ENCODE peak calls at places on chromosomes 7 and 10, in six cellular contexts. Q is right lobe of liver, X is body of pancreas, O is stomach, S is tibial nerve, Y is thyroid gland. K is an unnamed sample.
A peak's percentile ranks its signal among the peaks of the same experiment; 100 is the strongest.

GRCh38 chr10:135601-136464 is 578 bp downstream of the ZMYND11 start:
- DNase-seq in S (peak; percentile 50), Y (peak; percentile 80), X (peak; percentile 78), Q (peak; percentile 76), O (peak; percentile 68), K (peak; percentile 79)

GRCh38 chr7:151251926-151252835 is 3.7 kb upstream of the SMARCD3 start:
- DNase-seq in S (peak; percentile 45), O (peak; percentile 70), Q (no peak), Y (peak; percentile 72), X (peak; percentile 78), K (peak; percentile 83)

GRCh38 chr7:110442386-110442837 is 648.5 kb upstream of the LRRN3 start:
- DNase-seq in Q (no peak), Y (peak; percentile 7), S (no peak), O (peak; percentile 31), X (peak; percentile 51), K (peak; percentile 15)

GRCh38 chr10:44706745-44707144 is 204.4 kb upstream of the TMEM72 start:
- DNase-seq in S (no peak), Q (no peak), O (no peak), X (no peak), Y (no peak), K (peak; percentile 36)

GRCh38 chr7:51034531-51035264 is 252.0 kb upstream of the GRB10 start:
- DNase-seq in X (peak; percentile 71), S (no peak), Q (no peak), Y (no peak), O (no peak), K (no peak)

GRCh38 chr10:129935861-129936140 is 28.3 kb downstream of the EBF3 start:
- DNase-seq in Y (no peak), O (no peak), Q (no peak), X (no peak), S (no peak), K (no peak)

GRCh38 chr7:149036676-149037075 is 8.4 kb upstream of the PDIA4 start:
- DNase-seq in X (no peak), Q (no peak), S (no peak), Y (no peak), O (no peak), K (no peak)

GRCh38 chr7:247166-247565 is 42.8 kb upstream of the FOXL3 start:
- DNase-seq in S (no peak), X (no peak), Y (no peak), O (no peak), Q (no peak), K (no peak)

GRCh38 chr10:59104186-59104585 is 72.3 kb upstream of the PHYHIPL start:
- DNase-seq in Q (no peak), Y (no peak), O (no peak), S (no peak), X (no peak), K (no peak)

GRCh38 chr10:71351087-71351486 is 32.0 kb downstream of the SLC29A3 start:
- DNase-seq in X (no peak), Y (no peak), O (no peak), S (no peak), Q (no peak), K (no peak)

GRCh38 chr7:134245253-134245652 is 71.5 kb downstream of the SLC35B4 start:
- DNase-seq in X (no peak), S (no peak), Y (no peak), Q (no peak), O (no peak), K (no peak)

GRCh38 chr7:353746-354325 is 63.9 kb downstream of the FOXL3 start:
- DNase-seq in X (no peak), O (no peak), S (no peak), Y (peak; percentile 20), Q (no peak), K (no peak)

GRCh38 chr7:150428671-150429451 is 21.6 kb upstream of the GIMAP8 start:
- DNase-seq in X (peak; percentile 60), O (no peak), Q (no peak), Y (peak; percentile 60), S (no peak), K (peak; percentile 89)

GRCh38 chr7:33774762-33775523 is 130.4 kb upstream of the BMPER start:
- DNase-seq in O (peak; percentile 53), S (peak; percentile 86), Y (peak; percentile 21), X (peak; percentile 40), Q (no peak), K (no peak)

GRCh38 chr7:18573410-18574234 is 78.1 kb downstream of the HDAC9 start:
- DNase-seq in Y (no peak), X (no peak), Q (no peak), S (no peak), O (no peak), K (no peak)

GRCh38 chr10:69317175-69318086 is 39.1 kb downstream of the HK1 start:
- DNase-seq in S (no peak), Q (no peak), Y (no peak), X (no peak), O (no peak), K (no peak)

GRCh38 chr10:69315100-69315542 is 36.8 kb downstream of the HK1 start:
- DNase-seq in Q (no peak), Y (no peak), O (no peak), S (no peak), X (no peak), K (no peak)

GRCh38 chr10:69316313-69317059 is 38.2 kb downstream of the HK1 start:
- DNase-seq in O (no peak), Y (peak; percentile 11), X (no peak), S (peak; percentile 73), Q (no peak), K (peak; percentile 87)

GRCh38 chr10:69318087-69318996 is 40.0 kb downstream of the HK1 start:
- DNase-seq in Q (peak; percentile 91), S (peak; percentile 70), O (peak; percentile 93), Y (peak; percentile 91), X (peak; percentile 91), K (peak; percentile 92)

DNA sequence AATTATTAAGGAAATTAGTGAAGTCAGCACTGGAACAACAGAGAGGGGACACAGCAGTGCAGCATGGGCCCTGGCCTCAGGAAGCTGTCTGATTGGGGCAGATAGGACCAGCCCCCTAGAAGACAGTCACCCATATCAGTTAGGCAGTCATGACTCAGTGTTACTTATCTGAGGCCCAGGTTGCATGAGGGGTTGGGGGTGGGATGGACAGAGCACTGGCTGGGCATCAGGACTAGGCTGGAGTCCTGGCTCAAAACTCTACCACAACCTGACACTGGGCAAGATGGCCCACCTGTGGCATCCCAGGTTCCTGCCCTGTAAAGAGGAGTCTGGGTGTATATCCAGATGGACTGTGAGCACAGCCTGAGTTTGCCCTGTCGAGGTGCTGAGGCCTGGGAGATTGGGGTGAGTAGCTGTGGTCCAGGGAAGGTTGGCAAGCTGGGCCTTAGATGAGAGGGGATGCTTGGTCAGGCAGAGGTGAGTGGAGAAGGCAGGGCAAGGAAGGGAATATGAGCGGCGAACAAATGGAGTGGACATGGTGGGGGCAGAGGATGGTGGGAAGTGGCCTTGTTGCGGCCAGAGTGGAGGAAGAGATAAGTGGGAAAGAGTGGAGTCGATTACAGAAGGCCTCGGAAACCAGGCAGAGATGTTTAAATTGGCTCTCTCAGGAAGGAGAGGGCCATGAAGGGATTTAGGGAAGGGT is 37.5 kb downstream of the HK1 start:
- DNase-seq in Q (no peak), O (no peak), S (no peak), X (no peak), Y (no peak), K (no peak)
- TF ChIP-seq POLR2A in Q (no peak), O (no peak), S (no peak), X (no peak), Y (no peak), K (no peak)

GRCh38 chr10:110829721-110830410 is 41.9 kb upstream of the PDCD4 start:
- DNase-seq in O (no peak), Q (no peak), Y (no peak), X (no peak), S (no peak), K (no peak)
- H3K4me1 ChIP-seq in O (peaks cover 75% of the 10 kb centered on the region), Q (no peaks in the 10 kb centered on the region), Y (peaks cover 28% of the 10 kb centered on the region), X (peaks cover 33% of the 10 kb centered on the region), S (peaks cover 2% of the 10 kb centered on the region), K (no peaks in the 10 kb centered on the region)

GRCh38 chr10:29412452-29413004 is 123.7 kb downstream of the LYZL1 start:
- DNase-seq in X (no peak), Y (no peak), O (no peak), S (no peak), Q (no peak), K (no peak)

GRCh38 chr10:29411666-29412335 is 122.9 kb downstream of the LYZL1 start:
- DNase-seq in X (no peak), Q (no peak), Y (no peak), S (no peak), O (no peak), K (no peak)

GRCh38 chr10:29408847-29409240 is 120.0 kb downstream of the LYZL1 start:
- DNase-seq in S (no peak), Y (no peak), Q (no peak), X (no peak), O (no peak), K (no peak)

GRCh38 chr10:29407280-29407858 is 118.5 kb downstream of the LYZL1 start:
- DNase-seq in S (no peak), Y (no peak), Q (no peak), O (no peak), X (no peak), K (no peak)

DNA sequence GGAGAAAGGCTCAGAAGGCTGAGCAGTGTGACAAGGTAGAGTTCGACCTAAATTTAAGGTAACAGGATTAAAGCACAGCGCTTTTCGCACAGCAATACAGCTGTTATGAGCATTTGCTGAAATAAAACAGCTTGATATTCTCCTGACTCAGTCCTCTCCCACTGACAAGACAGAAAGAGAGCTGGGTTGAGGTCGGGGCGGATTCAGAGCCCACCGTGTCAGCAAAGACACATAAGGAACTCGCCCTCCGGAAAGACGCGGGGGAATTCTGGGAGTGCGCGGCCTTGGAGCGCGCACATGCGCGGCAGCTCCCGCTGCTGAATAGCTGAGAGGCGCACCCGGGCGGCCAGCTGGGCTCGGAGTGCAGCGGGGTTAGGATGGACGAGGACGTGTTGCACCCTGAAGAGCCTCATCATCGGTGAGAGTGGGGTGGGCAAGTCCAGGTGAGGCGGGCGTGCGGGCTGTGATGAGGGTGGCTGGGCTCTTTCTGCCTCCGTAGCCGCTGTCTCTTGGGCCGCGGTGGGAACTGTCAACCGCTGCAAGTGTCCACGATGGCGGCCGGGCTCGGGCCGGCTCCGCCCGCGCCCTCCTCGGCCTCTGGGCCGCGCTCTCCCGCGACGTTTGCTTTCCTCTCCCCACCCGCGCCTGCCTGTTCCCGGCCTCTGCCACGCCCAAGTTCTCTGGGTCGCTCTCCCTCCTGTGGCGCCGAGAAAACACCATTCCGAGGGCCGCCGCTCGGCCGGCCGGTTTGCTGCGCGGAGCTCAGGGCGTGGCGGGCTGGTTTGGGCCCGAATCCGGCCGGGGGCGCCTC is 120.6 kb downstream of the LYZL1 start:
- DNase-seq in Y (peak; percentile 83), X (peak; percentile 83), O (peak; percentile 79), Q (peak; percentile 81), S (peak; percentile 69), K (peak; percentile 78)
- TF ChIP-seq POLR2A in Y (peak; percentile 58), X (peak; percentile 89), O (no peak), Q (peak; percentile 77), S (peak; percentile 36), K (peak; percentile 86)

DNA sequence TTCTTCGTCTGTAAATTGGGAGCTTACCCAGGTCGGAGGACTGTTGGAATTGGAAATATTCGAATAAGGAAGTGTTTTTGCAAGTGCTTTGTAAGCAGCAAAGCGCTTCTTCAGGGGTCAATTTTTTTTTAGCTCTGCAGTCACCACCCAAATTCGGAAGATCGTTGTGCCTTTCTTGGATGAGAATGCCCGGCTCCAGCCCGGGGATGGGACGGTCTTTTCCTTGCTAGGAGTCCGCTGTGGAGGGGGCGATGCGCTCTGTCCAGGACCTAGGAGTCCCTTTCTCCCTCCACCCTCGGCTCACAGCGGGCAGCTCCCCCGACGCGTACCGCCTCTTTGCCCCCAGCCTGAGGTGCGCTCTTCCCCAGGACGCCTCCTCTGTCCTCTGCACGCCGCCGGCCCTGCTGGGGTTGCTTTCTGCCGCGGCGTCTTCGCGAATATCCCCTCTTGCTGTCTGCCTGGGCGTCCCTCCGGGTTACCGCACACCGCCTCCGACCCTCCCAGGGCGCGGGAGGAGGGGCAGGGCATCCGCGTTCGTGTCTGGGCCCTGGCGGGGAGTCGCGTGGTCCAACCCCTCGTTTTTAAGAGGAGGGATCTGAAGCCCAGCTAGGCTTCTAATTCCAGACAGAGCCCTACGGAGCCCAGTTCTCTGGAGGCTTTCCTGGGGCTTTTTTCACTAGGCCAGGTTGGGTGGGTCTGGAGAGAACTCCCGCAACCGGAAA is 167.1 kb downstream of the UBE2H start:
- DNase-seq in O (no peak), Q (no peak), Y (no peak), S (no peak), X (no peak), K (no peak)
- H3K4me1 ChIP-seq in O (peaks cover 54% of the 10 kb centered on the region), Q (peaks cover 3% of the 10 kb centered on the region), Y (peaks cover 12% of the 10 kb centered on the region), S (peaks cover 29% of the 10 kb centered on the region), X (peaks cover 43% of the 10 kb centered on the region), K (peaks cover 45% of the 10 kb centered on the region)

K was measured in adrenal gland.